ENCODE peak calls at places on chromosomes 12 and 14, in four cellular contexts. P is AG09319, M is IMR-90, V is mesothelial cell of epicardium. U is an unnamed sample.

GRCh38 chr12:6392499-6392898 is 8.5 kb downstream of the LTBR start:
- DNase-seq in V (no peak), M (no peak), P (no peak), U (no peak)

GRCh38 chr12:102642199-102642598 is 161.8 kb upstream of the IGF1 start:
- DNase-seq in V (no peak), P (no peak), M (peak), U (no peak)

GRCh38 chr12:109695420-109695819 is 18.2 kb upstream of the FAM222A start:
- DNase-seq in V (no peak), P (no peak), M (no peak), U (no peak)

GRCh38 chr14:103232338-103232808 is 101.7 kb upstream of the EIF5 start:
- DNase-seq in M (no peak), P (no peak), V (no peak), U (no peak)

GRCh38 chr12:57816855-57817151 is 1.7 kb downstream of the AVIL start:
- DNase-seq in M (no peak), V (no peak), P (no peak), U (no peak)

GRCh38 chr12:116172224-116172849 is 105.2 kb downstream of the MED13L start:
- DNase-seq in P (no peak), V (no peak), M (no peak), U (no peak)

GRCh38 chr12:46224401-46224800 is 44.4 kb downstream of the SLC38A1 start:
- DNase-seq in M (peak), P (peak), V (no peak), U (no peak)

GRCh38 chr12:45182511-45182910 is 33.4 kb upstream of the ANO6 start:
- DNase-seq in V (no peak), M (no peak), P (no peak), U (no peak)

GRCh38 chr12:70847871-70848270 is 72.7 kb downstream of the PTPRR start:
- DNase-seq in M (no peak), V (no peak), P (no peak), U (no peak)

GRCh38 chr12:16359512-16360491 is 12.4 kb downstream of the MGST1 start:
- DNase-seq in P (no peak), M (peak), V (peak), U (peak)

GRCh38 chr12:120175062-120175461 is 19.5 kb downstream of the GCN1 start:
- DNase-seq in P (no peak), V (no peak), M (no peak), U (no peak)

GRCh38 chr12:89951050-89951693 is 242.5 kb upstream of the ATP2B1 start:
- DNase-seq in P (no peak), M (peak), V (no peak), U (no peak)

GRCh38 chr14:102481791-102482238 is 27.8 kb downstream of the ANKRD9 start:
- DNase-seq in V (no peak), M (peak), P (no peak), U (no peak)

DNA sequence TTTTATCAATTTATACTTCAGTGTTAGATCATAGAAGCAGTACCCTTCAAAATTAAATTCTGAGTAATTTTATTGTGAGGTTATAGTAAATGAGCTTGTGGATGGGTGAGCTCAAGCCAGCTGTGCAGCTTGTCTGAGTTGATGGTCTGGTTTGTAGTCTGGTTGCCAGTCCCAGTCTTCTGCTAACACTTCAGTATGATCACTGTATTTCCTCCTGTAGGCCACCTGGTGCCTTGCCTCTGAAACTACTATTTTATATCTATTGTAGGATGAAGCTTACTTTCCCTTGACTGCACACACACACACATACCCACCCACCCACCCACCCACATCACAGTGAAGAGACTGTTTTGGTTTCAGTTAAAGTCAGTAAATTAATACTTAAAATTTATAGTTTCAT is 496.4 kb downstream of the PCNX1 start:
- DNase-seq in V (no peak), M (peak), P (no peak), U (no peak)
- TF ChIP-seq CTCF in V (no peak), M (no peak), P (no peak), U (peak)

DNA sequence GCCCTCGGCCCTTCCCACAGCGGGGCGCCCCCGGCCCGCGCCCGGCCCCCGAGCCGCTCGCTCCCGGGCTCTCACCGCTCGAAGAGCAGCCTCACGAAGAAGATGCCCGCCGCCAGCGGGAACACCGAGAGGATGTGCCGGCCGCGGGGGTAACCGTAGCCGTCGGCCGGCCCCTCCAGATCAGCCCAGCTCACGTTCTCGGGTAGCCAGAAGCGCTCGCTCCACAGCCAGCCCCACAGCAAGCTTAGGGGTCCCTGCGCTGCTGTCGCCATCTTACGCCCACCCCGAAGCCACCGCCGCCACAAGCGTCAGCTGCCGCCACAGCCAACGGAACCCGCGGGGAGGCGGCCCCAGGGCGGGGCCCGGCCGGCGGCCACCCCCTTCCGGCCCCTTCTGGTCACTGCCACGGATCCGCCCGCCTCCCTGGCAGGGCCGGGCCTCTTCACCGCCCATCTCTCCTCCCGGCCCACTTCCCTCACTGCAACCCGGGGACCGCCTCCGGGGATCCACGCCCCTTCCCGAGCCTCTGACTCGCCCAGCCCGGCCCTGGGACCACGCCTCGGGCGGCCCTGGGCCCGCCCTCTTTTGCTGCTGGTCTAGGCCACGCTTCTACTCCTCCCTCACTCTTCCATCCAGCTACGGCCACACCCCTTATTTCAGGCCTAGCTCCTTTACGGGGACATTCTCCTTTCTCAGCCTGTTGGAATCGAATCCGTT is at the start of gene CERS5:
- DNase-seq in V (peak), M (peak), P (peak), U (peak)
- TF ChIP-seq CTCF in V (peak), M (no peak), P (no peak), U (peak)

GRCh38 chr12:96617178-96617577 is 127.8 kb downstream of the CFAP54 start:
- DNase-seq in V (no peak), P (no peak), M (no peak), U (no peak)
- TF ChIP-seq CTCF in V (peak), P (no peak), M (no peak), U (peak)

DNA sequence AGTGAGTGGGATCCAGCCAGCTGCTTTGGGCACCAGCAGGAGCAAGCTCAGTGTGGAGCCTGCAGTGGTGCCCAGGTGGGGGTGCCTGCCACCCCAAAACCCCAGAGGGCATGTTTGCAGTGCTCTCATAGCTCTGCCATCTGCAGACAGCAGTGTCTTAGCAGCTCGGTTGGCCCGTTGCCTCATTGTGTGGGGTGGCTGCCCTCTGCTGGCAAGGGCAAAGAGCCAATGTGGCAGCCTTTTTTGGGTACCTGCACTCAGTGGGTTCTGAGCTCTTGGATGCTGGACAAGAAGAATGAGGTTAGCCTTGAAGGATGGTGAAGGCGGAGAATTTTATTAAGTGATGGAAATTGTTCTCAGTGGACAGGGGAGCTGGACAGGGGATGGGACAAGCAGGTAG is 52.3 kb downstream of the NEUROD4 start:
- DNase-seq in P (no peak), M (no peak), V (no peak), U (no peak)
- TF ChIP-seq CTCF in P (peak), M (no peak), V (no peak), U (peak)

GRCh38 chr14:88727057-88727456 is 65.7 kb downstream of the EML5 start:
- DNase-seq in P (no peak), M (peak), V (no peak), U (no peak)

GRCh38 chr14:88729159-88729558 is 63.6 kb downstream of the EML5 start:
- DNase-seq in M (peak), P (no peak), V (no peak), U (no peak)
- TF ChIP-seq CTCF in M (peak), P (peak), V (peak), U (peak)

GRCh38 chr12:105316931-105317330 is 13.6 kb upstream of the C12orf75 start:
- DNase-seq in V (no peak), P (no peak), M (no peak), U (no peak)
- TF ChIP-seq CTCF in V (no peak), P (no peak), M (no peak), U (no peak)

GRCh38 chr12:9615420-9616135 is 7.9 kb upstream of the KLRB1 start:
- DNase-seq in M (no peak), P (no peak), V (no peak), U (no peak)

GRCh38 chr12:9617124-9617523 is 9.4 kb upstream of the KLRB1 start:
- DNase-seq in P (no peak), M (no peak), V (no peak), U (no peak)

GRCh38 chr12:9625019-9625418 is 17.3 kb upstream of the KLRB1 start:
- DNase-seq in V (no peak), P (no peak), M (no peak), U (no peak)

GRCh38 chr12:9619411-9620179 is 11.9 kb upstream of the KLRB1 start:
- DNase-seq in V (no peak), P (no peak), M (no peak), U (no peak)
- TF ChIP-seq CTCF in V (no peak), P (no peak), M (no peak), U (no peak)

DNA sequence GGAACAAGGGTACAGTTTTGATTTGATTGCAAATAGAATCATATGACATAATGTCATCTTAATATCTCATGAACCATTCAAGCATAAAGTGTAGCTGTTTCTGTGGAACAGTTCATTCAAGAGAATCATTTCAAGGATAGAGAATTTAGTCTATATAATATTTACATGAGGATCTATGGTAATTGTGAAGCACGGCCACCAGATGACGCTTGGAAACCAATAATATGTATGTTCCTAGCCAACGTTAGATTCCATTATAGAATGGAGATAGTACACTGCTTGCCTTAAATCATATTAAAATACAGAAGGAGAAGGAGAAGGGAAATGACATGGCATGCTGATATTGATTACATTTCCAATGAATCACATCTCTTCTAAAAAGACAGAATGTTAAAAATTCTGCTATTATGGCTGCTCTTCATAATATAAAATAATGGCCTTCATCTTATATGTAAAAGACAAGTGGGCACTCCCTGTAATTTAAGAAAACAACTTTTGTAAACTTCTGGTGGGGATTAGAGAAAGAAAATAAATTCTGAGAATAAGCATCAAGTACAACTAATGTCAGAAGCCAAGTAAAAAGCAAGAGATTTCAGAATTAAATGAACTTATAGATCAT is 351.0 kb downstream of the NAV3 start:
- DNase-seq in P (no peak), V (no peak), M (peak), U (no peak)
- TF ChIP-seq CTCF in P (peak), V (peak), M (peak), U (peak)

GRCh38 chr12:64258576-64258975 is 36.5 kb upstream of the KICS2 start:
- DNase-seq in M (peak), P (no peak), V (no peak), U (no peak)
- TF ChIP-seq CTCF in M (no peak), P (no peak), V (no peak), U (no peak)